ENCODE peak calls at places on chromosomes 4 and X, in eight cellular contexts. N is lung, G is sigmoid colon, X is A549, T is esophagus squamous epithelium, B is IMR-90, I is OCI-LY7, V is brain microvascular endothelial cell. E is an unnamed sample.

GRCh38 chr4:184628103-184628502 is 21.1 kb downstream of the CASP3 start:
- DNase-seq in N (no peak), G (no peak), X (no peak), T (no peak), B (peak), I (no peak), V (no peak), E (no peak)

GRCh38 chrX:97065066-97065465 is 181.4 kb downstream of the RPA4 start:
- DNase-seq in N (no peak), G (no peak), X (no peak), T (no peak), B (no peak), I (no peak), V (no peak), E (no peak)

GRCh38 chr4:1406416-1406945 is at the start of gene NKX1-1:
- DNase-seq in N (no peak), G (no peak), X (no peak), T (no peak), B (no peak), I (no peak), V (no peak), E (no peak)

GRCh38 chrX:107324493-107325310 is 118.3 kb downstream of the DNAAF6 start:
- DNase-seq in N (no peak), G (peak), X (peak), T (no peak), B (peak), I (peak), V (peak), E (no peak)

GRCh38 chrX:154056739-154057367 is 37.2 kb upstream of the IRAK1 start:
- DNase-seq in N (no peak), G (no peak), X (no peak), T (no peak), B (peak), I (peak), V (no peak), E (no peak)

GRCh38 chrX:47751670-47752069 is 85.0 kb upstream of the ZNF81 start:
- DNase-seq in N (no peak), G (no peak), X (no peak), T (no peak), B (no peak), I (peak), V (no peak), E (no peak)

GRCh38 chrX:121642415-121642814 is 595.0 kb downstream of the GLUD2 start:
- DNase-seq in N (no peak), G (no peak), X (no peak), T (no peak), B (no peak), I (no peak), V (no peak), E (no peak)

GRCh38 chrX:10103023-10103422 is 53.8 kb upstream of the CLCN4 start:
- DNase-seq in N (no peak), G (no peak), X (no peak), T (no peak), B (peak), I (no peak), V (peak), E (no peak)

GRCh38 chrX:16573781-16574180 is 76.2 kb upstream of the S100G start:
- DNase-seq in N (no peak), G (no peak), X (no peak), T (no peak), B (peak), I (no peak), V (peak), E (no peak)

GRCh38 chr4:27198971-27199370 is 338.3 kb downstream of the STIM2 start:
- DNase-seq in N (no peak), G (no peak), X (no peak), T (no peak), B (no peak), I (no peak), V (no peak), E (no peak)

GRCh38 chr4:186958951-186959350 is 235.3 kb upstream of the FAT1 start:
- DNase-seq in N (no peak), G (no peak), X (no peak), T (no peak), B (no peak), I (no peak), V (no peak), E (no peak)

GRCh38 chr4:86838141-86838540 is 11.0 kb downstream of the SLC10A6 start:
- DNase-seq in N (no peak), G (no peak), X (no peak), T (no peak), B (no peak), I (no peak), V (no peak), E (no peak)
- H3K27ac ChIP-seq in N (no peak), G (no peak), X (no peak), T (no peak), B (peak), I (no peak), V (no peak), E (peak)

GRCh38 chr4:155658665-155659064 is 8.0 kb upstream of the GUCY1A1 start:
- DNase-seq in N (no peak), G (no peak), X (no peak), T (no peak), B (no peak), I (no peak), V (no peak), E (no peak)
- H3K4me3 ChIP-seq in N (no peak), G (no peak), X (no peak), T (no peak), B (no peak), I (no peak), V (no peak), E (no peak)

DNA sequence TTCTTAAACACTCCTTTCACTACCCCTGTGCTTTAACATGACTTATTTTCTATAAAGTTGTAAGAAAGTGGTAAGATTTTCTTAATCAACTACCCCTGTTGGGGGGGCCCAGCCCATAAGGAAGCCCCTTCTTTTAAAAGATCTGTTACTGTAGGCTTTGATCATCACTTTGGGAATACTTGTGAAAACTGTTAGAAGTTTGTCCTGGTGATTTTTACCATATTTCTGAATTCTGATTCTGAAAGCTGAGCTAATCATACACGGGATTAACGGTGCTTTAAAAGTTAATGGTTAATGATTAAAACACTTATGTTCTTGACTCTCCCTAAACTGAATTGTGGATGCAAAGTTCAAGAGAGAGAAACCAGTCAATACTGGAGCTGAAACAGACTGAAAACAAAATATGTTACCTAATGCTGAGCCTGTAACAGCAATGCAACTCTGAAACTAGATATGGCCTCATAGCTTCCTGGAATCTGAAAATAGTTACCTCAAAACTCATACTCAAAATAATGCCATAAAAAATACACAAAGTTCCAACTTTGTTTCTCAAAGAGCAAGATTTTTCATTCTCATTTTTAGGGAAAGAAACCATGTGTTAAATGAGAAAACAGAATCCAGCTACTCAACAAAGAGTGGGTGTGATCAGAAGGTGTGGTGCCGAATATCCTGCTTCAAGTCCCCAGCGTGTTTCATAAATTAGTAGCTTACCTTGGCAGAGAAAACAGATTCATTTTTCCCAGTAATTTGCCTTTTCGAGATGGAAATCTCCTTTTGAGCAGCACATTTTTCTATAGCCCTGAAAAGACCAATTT is 31.6 kb downstream of the ADH7 start:
- DNase-seq in N (no peak), G (no peak), X (no peak), T (no peak), B (peak), I (no peak), V (no peak), E (no peak)
- H3K27ac ChIP-seq in N (peak), G (peak), X (no peak), T (peak), B (peak), I (no peak), V (no peak), E (peak)

GRCh38 chr4:153520227-153520626 is 54.1 kb downstream of the TMEM131L start:
- DNase-seq in N (no peak), G (no peak), X (no peak), T (no peak), B (no peak), I (no peak), V (no peak), E (no peak)

GRCh38 chr4:153518637-153519384 is 52.7 kb downstream of the TMEM131L start:
- DNase-seq in N (no peak), G (no peak), X (no peak), T (no peak), B (peak), I (no peak), V (no peak), E (no peak)

GRCh38 chr4:153517159-153517558 is 51.0 kb downstream of the TMEM131L start:
- DNase-seq in N (no peak), G (no peak), X (no peak), T (no peak), B (no peak), I (no peak), V (no peak), E (no peak)

GRCh38 chr4:153519677-153520076 is 53.5 kb downstream of the TMEM131L start:
- DNase-seq in N (no peak), G (no peak), X (no peak), T (no peak), B (no peak), I (no peak), V (no peak), E (no peak)

DNA sequence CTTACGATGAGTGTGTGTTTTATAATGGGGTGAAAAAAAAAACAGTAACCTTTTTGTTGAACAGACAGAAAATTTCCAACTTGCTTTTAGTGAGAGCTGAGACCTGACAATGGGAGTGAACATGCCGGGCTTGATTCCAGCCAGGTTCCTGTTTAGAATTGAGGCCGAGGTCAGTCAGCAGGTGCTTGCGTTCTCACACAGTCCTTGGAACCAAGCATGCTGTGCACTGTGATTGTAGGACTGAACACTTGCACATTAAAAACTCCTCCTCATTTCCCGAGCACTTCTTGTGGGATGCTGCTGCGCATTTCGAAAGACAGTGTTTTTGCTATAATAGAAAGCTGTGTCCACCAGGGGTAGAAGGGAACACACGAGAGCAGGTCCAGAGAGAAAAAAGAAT is 51.8 kb downstream of the TMEM131L start:
- DNase-seq in N (no peak), G (no peak), X (no peak), T (no peak), B (peak), I (no peak), V (no peak), E (no peak)
- H3K4me3 ChIP-seq in N (no peak), G (no peak), X (no peak), T (no peak), B (no peak), I (no peak), V (no peak), E (no peak)

DNA sequence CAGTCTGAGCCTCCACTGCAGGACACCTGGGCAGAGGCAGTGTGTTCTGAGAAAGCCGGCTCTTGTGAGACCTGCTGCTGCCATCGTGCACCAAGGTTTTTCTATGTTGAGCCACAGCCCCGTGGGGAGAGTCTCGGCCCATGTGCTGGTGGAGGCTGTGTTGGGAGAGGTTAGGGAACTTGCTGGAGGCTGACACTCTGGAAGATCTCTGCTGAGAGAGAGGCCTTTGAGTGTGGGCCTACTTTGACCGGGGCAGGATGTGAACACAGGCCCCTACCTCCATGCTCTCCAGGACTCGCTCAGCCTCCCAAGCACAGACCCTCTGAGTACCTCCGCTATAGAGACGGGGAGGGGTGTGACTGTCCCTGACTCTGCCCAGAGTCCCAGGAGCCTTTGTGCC is 1.3 kb upstream of the S100P start:
- DNase-seq in N (no peak), G (no peak), X (no peak), T (no peak), B (no peak), I (no peak), V (no peak), E (no peak)
- H3K27ac ChIP-seq in N (no peak), G (no peak), X (peak), T (peak), B (peak), I (no peak), V (no peak), E (peak)

DNA sequence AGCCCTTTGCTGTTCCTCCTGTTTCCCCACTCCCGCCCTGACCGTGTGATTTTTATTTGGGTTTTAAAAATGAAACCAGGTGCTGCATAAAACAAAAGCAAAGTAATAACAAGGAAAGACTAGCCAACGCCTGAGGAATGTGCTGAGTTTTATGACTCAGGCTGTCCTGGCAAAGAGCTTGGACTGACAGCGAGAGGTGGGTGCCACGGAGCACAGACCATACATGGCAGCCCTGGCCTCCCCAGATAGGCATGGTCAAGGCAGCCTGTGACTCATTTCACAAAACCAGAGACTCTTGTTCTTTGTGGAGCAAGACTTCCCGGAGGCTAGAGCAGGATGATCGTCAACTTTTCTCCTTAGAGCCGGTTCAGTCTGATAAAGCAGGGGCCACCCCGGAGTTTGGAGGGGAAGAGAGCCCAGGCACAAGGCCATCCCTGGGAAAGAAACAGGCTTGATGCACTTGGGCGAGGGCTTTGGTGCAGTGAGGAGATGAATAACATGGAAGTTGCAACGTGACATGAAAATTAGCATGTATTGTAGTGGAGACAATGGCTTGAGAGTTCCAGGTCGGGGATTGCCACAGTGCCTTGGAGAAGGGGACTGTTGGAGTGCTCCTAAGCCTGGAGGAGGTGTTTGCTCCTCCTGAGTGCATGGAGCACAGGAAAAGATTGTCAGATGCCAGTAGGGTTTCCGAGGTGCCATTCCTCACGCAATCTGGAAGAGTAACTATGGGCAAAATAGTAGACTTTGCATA is 54.8 kb downstream of the C4orf51 start:
- DNase-seq in N (peak), G (peak), X (peak), T (no peak), B (peak), I (no peak), V (peak), E (no peak)
- H3K4me3 ChIP-seq in N (no peak), G (peak), X (no peak), T (peak), B (peak), I (no peak), V (peak), E (peak)

GRCh38 chrX:6228720-6229119 is at the start of gene NLGN4X:
- DNase-seq in N (no peak), G (no peak), X (no peak), T (no peak), B (no peak), I (no peak), V (no peak), E (no peak)

GRCh38 chrX:6227445-6227820 is 1.2 kb downstream of the NLGN4X start:
- DNase-seq in N (no peak), G (no peak), X (no peak), T (no peak), B (no peak), I (no peak), V (no peak), E (no peak)

GRCh38 chrX:6226646-6227444 is 1.8 kb downstream of the NLGN4X start:
- DNase-seq in N (no peak), G (no peak), X (no peak), T (no peak), B (no peak), I (no peak), V (no peak), E (no peak)

GRCh38 chrX:6225307-6226052 is 3.2 kb downstream of the NLGN4X start:
- DNase-seq in N (no peak), G (no peak), X (no peak), T (no peak), B (no peak), I (no peak), V (no peak), E (no peak)

DNA sequence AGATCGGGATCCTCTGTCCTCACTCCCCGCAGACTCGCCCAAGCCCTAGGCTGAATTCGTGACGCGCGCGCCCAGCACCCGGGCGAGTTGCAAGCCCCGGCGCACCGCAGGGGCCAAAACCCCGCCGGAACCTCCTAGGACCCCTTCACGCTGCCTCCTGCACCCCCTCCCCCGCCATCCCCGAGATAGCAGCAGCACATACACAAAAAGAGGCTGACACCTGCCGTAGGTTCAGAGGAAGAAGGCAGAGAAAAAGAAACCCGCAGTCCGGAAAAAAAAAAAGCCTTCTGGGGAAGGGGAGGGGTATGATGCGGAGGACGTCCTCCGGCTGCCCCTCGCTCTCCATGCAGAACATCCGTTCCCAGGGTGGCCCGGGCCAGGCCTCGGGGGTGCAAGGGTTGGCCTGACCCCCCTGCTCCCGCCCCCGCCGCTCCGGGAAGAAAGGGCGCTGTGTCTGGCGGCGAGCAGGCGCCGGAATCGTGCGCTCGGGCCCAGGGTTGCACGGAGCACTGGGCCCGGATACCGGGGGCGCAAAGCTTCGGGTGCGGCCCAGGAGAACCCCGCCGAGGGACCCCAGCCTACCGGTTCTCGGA is 2.5 kb downstream of the NLGN4X start:
- DNase-seq in N (no peak), G (no peak), X (no peak), T (no peak), B (no peak), I (no peak), V (no peak), E (no peak)
- H3K27ac ChIP-seq in N (no peak), G (no peak), X (no peak), T (no peak), B (no peak), I (no peak), V (no peak), E (no peak)

DNA sequence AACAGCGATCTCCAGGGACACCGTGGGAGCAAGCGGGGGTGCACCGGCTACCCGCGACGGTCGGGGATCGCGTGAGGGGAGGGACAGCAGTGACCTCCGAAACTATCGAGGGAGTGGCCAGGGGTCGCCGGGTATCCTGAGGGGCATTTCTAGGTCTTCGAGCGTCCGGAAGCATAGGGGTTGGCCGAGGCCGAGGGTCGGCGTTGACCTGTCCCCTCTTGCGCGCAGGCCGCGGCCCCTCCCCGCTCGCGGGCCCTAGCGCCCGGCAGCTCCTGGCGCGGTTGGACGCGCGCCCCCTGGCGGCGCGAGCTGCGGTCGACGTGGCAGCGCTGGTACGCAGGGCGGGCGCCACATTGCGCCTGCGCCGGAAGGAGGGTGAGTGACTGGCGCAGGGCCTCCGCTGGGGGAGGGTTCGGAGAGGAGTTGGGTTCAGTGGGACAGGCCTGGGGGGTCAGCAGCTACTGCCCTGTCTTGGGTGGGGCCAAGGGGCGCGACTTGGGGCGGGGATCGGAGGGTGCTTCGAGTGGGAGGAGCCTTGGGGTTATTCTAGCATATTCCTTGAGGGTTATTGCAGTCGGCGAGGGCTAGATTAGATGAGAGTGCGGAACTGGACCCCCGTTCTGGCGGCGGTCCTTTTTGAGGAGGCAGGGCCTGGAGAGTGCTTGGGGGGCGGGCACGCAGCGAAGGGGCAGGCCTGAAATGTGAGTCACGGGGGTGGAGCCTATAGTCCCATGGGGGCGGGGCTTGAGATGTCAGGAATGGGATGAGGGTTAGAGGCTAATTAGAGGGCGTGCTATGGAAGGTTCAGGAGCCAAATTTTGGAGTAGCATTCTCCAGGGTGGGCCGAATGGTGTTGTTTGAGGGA is 1.2 kb downstream of the MAGIX start:
- DNase-seq in N (peak), G (peak), X (peak), T (no peak), B (peak), I (peak), V (peak), E (no peak)
- H3K4me3 ChIP-seq in N (peak), G (peak), X (peak), T (peak), B (peak), I (peak), V (peak), E (peak)